ENCODE peak calls at places on chromosomes 6 and 20, in nine cellular contexts. F, S, M, X, V, P, I, N and Y are unnamed samples.

GRCh38 chr6:139468178-139468577 is 93.7 kb upstream of the CITED2 start:
- DNase-seq in F (no peak), S (no peak), M (no peak), X (no peak), V (no peak), P (no peak), I (no peak), N (no peak), Y (no peak)

GRCh38 chr20:49452011-49452482 is 30.4 kb downstream of the KCNB1 start:
- DNase-seq in F (no peak), S (peak), M (no peak), X (no peak), V (no peak), P (no peak), I (no peak), N (no peak), Y (no peak)

GRCh38 chr6:85561750-85562357 is 31.8 kb downstream of the SNX14 start:
- DNase-seq in F (no peak), S (peak), M (peak), X (no peak), V (no peak), P (no peak), I (no peak), N (no peak), Y (no peak)

GRCh38 chr6:139549561-139550070 is 175.2 kb upstream of the CITED2 start:
- DNase-seq in F (no peak), S (peak), M (no peak), X (no peak), V (no peak), P (no peak), I (no peak), N (no peak), Y (no peak)

GRCh38 chr6:33008944-33009861 is at the start of gene HLA-DOA:
- DNase-seq in F (peak), S (peak), M (no peak), X (no peak), V (peak), P (peak), I (peak), N (peak), Y (no peak)

GRCh38 chr6:16730720-16731502 is 30.3 kb downstream of the ATXN1 start:
- DNase-seq in F (no peak), S (no peak), M (no peak), X (no peak), V (no peak), P (no peak), I (no peak), N (no peak), Y (no peak)

GRCh38 chr20:46222521-46223007 is 85.7 kb downstream of the CDH22 start:
- DNase-seq in F (no peak), S (no peak), M (no peak), X (no peak), V (no peak), P (no peak), I (no peak), N (peak), Y (no peak)

GRCh38 chr20:19566226-19566960 is 191.7 kb upstream of the RIN2 start:
- DNase-seq in F (peak), S (peak), M (peak), X (no peak), V (no peak), P (no peak), I (no peak), N (no peak), Y (no peak)

GRCh38 chr6:143845033-143845432 is 1.9 kb downstream of the LTV1 start:
- DNase-seq in F (no peak), S (no peak), M (no peak), X (no peak), V (no peak), P (no peak), I (no peak), N (no peak), Y (no peak)

GRCh38 chr6:27502508-27503435 is 29.9 kb upstream of the ZNF184 start:
- DNase-seq in F (peak), S (peak), M (peak), X (peak), V (peak), P (peak), I (peak), N (peak), Y (peak)

GRCh38 chr6:3921663-3922062 is 72.5 kb downstream of the FAM50B start:
- DNase-seq in F (no peak), S (no peak), M (no peak), X (no peak), V (no peak), P (no peak), I (no peak), N (no peak), Y (no peak)